ENCODE peak calls at places on chromosome 16, in five cellular contexts. One of them, this sample, is unnamed.
A peak's percentile ranks its signal among the peaks of the same experiment; 100 is the strongest.

GRCh38 chr16:3690991-3691720 is 26.2 kb downstream of the TRAP1 start:
- DNase-seq in HCEC 1CT: no peak
- DNase-seq in M059J: peak; percentile 4
- DNase-seq in Kasumi-1: peak; percentile 1
- DNase-seq in stimulated activated CD4-positive, alpha-beta T cell treated with anti-CD3 and anti-CD28 coated beads, Interleukin-15, amount 100 ng/mL, for 1 hour: no peak
- DNase-seq in this sample: peak; percentile 4

GRCh38 chr16:2015117-2015946 is 4.3 kb upstream of the NPW start:
- DNase-seq in HCEC 1CT: peak; percentile 87
- DNase-seq in M059J: no peak
- DNase-seq in Kasumi-1: no peak
- DNase-seq in stimulated activated CD4-positive, alpha-beta T cell treated with anti-CD3 and anti-CD28 coated beads, Interleukin-15, amount 100 ng/mL, for 1 hour: no peak
- DNase-seq in this sample: peak; percentile 92

GRCh38 chr16:80006175-80006895 is 405.8 kb upstream of the MAF start:
- DNase-seq in HCEC 1CT: no peak
- DNase-seq in M059J: peak; percentile 76
- DNase-seq in Kasumi-1: no peak
- DNase-seq in stimulated activated CD4-positive, alpha-beta T cell treated with anti-CD3 and anti-CD28 coated beads, Interleukin-15, amount 100 ng/mL, for 1 hour: no peak
- DNase-seq in this sample: peak; percentile 70

GRCh38 chr16:30626230-30626629 is 16.0 kb upstream of the ZNF689 start:
- DNase-seq in HCEC 1CT: no peak
- DNase-seq in M059J: no peak
- DNase-seq in Kasumi-1: no peak
- DNase-seq in stimulated activated CD4-positive, alpha-beta T cell treated with anti-CD3 and anti-CD28 coated beads, Interleukin-15, amount 100 ng/mL, for 1 hour: no peak
- DNase-seq in this sample: no peak

GRCh38 chr16:10736926-10737625 is 6.6 kb upstream of the NUBP1 start:
- DNase-seq in HCEC 1CT: peak; percentile 52
- DNase-seq in M059J: peak; percentile 68
- DNase-seq in Kasumi-1: peak; percentile 49
- DNase-seq in stimulated activated CD4-positive, alpha-beta T cell treated with anti-CD3 and anti-CD28 coated beads, Interleukin-15, amount 100 ng/mL, for 1 hour: peak; percentile 10
- DNase-seq in this sample: peak; percentile 71

GRCh38 chr16:4142268-4142667 is 26.0 kb upstream of the ADCY9 start:
- DNase-seq in HCEC 1CT: no peak
- DNase-seq in M059J: no peak
- DNase-seq in Kasumi-1: no peak
- DNase-seq in stimulated activated CD4-positive, alpha-beta T cell treated with anti-CD3 and anti-CD28 coated beads, Interleukin-15, amount 100 ng/mL, for 1 hour: no peak
- DNase-seq in this sample: no peak

GRCh38 chr16:87389245-87389644 is 2.9 kb upstream of the MAP1LC3B start:
- DNase-seq in HCEC 1CT: no peak
- DNase-seq in M059J: no peak
- DNase-seq in Kasumi-1: no peak
- DNase-seq in stimulated activated CD4-positive, alpha-beta T cell treated with anti-CD3 and anti-CD28 coated beads, Interleukin-15, amount 100 ng/mL, for 1 hour: no peak
- DNase-seq in this sample: no peak

GRCh38 chr16:86680661-86681439 is 102.5 kb downstream of the FOXL1 start:
- DNase-seq in HCEC 1CT: no peak
- DNase-seq in M059J: peak; percentile 80
- DNase-seq in Kasumi-1: no peak
- DNase-seq in stimulated activated CD4-positive, alpha-beta T cell treated with anti-CD3 and anti-CD28 coated beads, Interleukin-15, amount 100 ng/mL, for 1 hour: no peak
- DNase-seq in this sample: peak; percentile 45

GRCh38 chr16:73565263-73565662 is 517.3 kb upstream of the ZFHX3 start:
- DNase-seq in HCEC 1CT: no peak
- DNase-seq in M059J: peak; percentile 32
- DNase-seq in Kasumi-1: peak; percentile 0
- DNase-seq in stimulated activated CD4-positive, alpha-beta T cell treated with anti-CD3 and anti-CD28 coated beads, Interleukin-15, amount 100 ng/mL, for 1 hour: no peak
- DNase-seq in this sample: peak; percentile 15

GRCh38 chr16:69448470-69449193 is 24.2 kb downstream of the CYB5B start:
- DNase-seq in HCEC 1CT: peak; percentile 29
- DNase-seq in M059J: peak; percentile 21
- DNase-seq in Kasumi-1: no peak
- DNase-seq in stimulated activated CD4-positive, alpha-beta T cell treated with anti-CD3 and anti-CD28 coated beads, Interleukin-15, amount 100 ng/mL, for 1 hour: no peak
- DNase-seq in this sample: no peak

GRCh38 chr16:73771196-73771595 is 525.4 kb upstream of the PSMD7 start:
- DNase-seq in HCEC 1CT: no peak
- DNase-seq in M059J: peak; percentile 79
- DNase-seq in Kasumi-1: no peak
- DNase-seq in stimulated activated CD4-positive, alpha-beta T cell treated with anti-CD3 and anti-CD28 coated beads, Interleukin-15, amount 100 ng/mL, for 1 hour: no peak
- DNase-seq in this sample: peak; percentile 46

GRCh38 chr16:78437352-78437968 is 338.0 kb downstream of the WWOX start:
- DNase-seq in HCEC 1CT: no peak
- DNase-seq in M059J: peak; percentile 4
- DNase-seq in Kasumi-1: peak; percentile 38
- DNase-seq in stimulated activated CD4-positive, alpha-beta T cell treated with anti-CD3 and anti-CD28 coated beads, Interleukin-15, amount 100 ng/mL, for 1 hour: no peak
- DNase-seq in this sample: peak; percentile 9

GRCh38 chr16:8878523-8878911 is 3.6 kb upstream of the LITAFD start:
- DNase-seq in HCEC 1CT: peak; percentile 85
- DNase-seq in M059J: peak; percentile 91
- DNase-seq in Kasumi-1: no peak
- DNase-seq in stimulated activated CD4-positive, alpha-beta T cell treated with anti-CD3 and anti-CD28 coated beads, Interleukin-15, amount 100 ng/mL, for 1 hour: no peak
- DNase-seq in this sample: peak; percentile 82

GRCh38 chr16:57516176-57516725 is 20.1 kb downstream of the CCDC102A start:
- DNase-seq in HCEC 1CT: no peak
- DNase-seq in M059J: no peak
- DNase-seq in Kasumi-1: no peak
- DNase-seq in stimulated activated CD4-positive, alpha-beta T cell treated with anti-CD3 and anti-CD28 coated beads, Interleukin-15, amount 100 ng/mL, for 1 hour: no peak
- DNase-seq in this sample: no peak

GRCh38 chr16:87169509-87169985 is 147.6 kb downstream of the C16orf95 start:
- DNase-seq in HCEC 1CT: no peak
- DNase-seq in M059J: no peak
- DNase-seq in Kasumi-1: no peak
- DNase-seq in stimulated activated CD4-positive, alpha-beta T cell treated with anti-CD3 and anti-CD28 coated beads, Interleukin-15, amount 100 ng/mL, for 1 hour: no peak
- DNase-seq in this sample: no peak

GRCh38 chr16:80947239-80947638 is 59.4 kb downstream of the CMC2 start:
- DNase-seq in HCEC 1CT: no peak
- DNase-seq in M059J: no peak
- DNase-seq in Kasumi-1: no peak
- DNase-seq in stimulated activated CD4-positive, alpha-beta T cell treated with anti-CD3 and anti-CD28 coated beads, Interleukin-15, amount 100 ng/mL, for 1 hour: no peak
- DNase-seq in this sample: no peak

GRCh38 chr16:82633964-82634600 is 7.3 kb downstream of the CDH13 start:
- DNase-seq in HCEC 1CT: no peak
- DNase-seq in M059J: peak; percentile 87
- DNase-seq in Kasumi-1: no peak
- DNase-seq in stimulated activated CD4-positive, alpha-beta T cell treated with anti-CD3 and anti-CD28 coated beads, Interleukin-15, amount 100 ng/mL, for 1 hour: no peak
- DNase-seq in this sample: peak; percentile 82

This sample was measured in A172.